ENCODE peak calls at places on chromosome 5, in seven cellular contexts. U is SK-N-SH, M is HCT116, V is GM12878, T is H1, Q is HepG2, O is K562. S is an unnamed sample.

GRCh38 chr5:446066-446725 is 3.2 kb downstream of the EXOC3 start:
- DNase-seq in U (no peak), M (no peak), V (no peak), T (no peak), Q (no peak), O (no peak), S (no peak)

GRCh38 chr5:34854459-34855174 is 15.7 kb downstream of the TTC23L start:
- DNase-seq in U (no peak), M (no peak), V (peak; percentile 53), T (no peak), Q (no peak), O (no peak), S (no peak)

GRCh38 chr5:90297045-90297764 is 112.4 kb downstream of the CETN3 start:
- DNase-seq in U (no peak), M (no peak), V (no peak), T (no peak), Q (no peak), O (no peak), S (no peak)

GRCh38 chr5:173602423-173602822 is 14.0 kb downstream of the BOD1 start:
- DNase-seq in U (no peak), M (no peak), V (no peak), T (no peak), Q (no peak), O (no peak), S (no peak)

GRCh38 chr5:180291943-180292831 is at the start of gene MAPK9:
- DNase-seq in U (peak; percentile 97), M (peak; percentile 43), V (no peak), T (no peak), Q (peak; percentile 62), O (peak; percentile 97), S (peak; percentile 80)

GRCh38 chr5:171826132-171826531 is 40.5 kb downstream of the SMIM23 start:
- DNase-seq in U (no peak), M (no peak), V (no peak), T (no peak), Q (no peak), O (no peak), S (no peak)

GRCh38 chr5:527646-528591 is 3.7 kb upstream of the SLC9A3 start:
- DNase-seq in U (peak; percentile 68), M (no peak), V (no peak), T (no peak), Q (no peak), O (no peak), S (no peak)

GRCh38 chr5:103860327-103860726 is 297.7 kb upstream of the NUDT12 start:
- DNase-seq in U (peak; percentile 14), M (no peak), V (no peak), T (no peak), Q (no peak), O (no peak), S (no peak)

GRCh38 chr5:96743065-96743768 is 64.5 kb downstream of the ERAP1 start:
- DNase-seq in U (no peak), M (no peak), V (no peak), T (no peak), Q (no peak), O (peak; percentile 56), S (no peak)

GRCh38 chr5:117953272-117953671 is 1035.1 kb downstream of the DTWD2 start:
- DNase-seq in U (no peak), M (no peak), V (no peak), T (no peak), Q (no peak), O (no peak), S (no peak)

GRCh38 chr5:34915856-34916192 is 313 bp downstream of the BRIX1 start:
- DNase-seq in U (no peak), M (no peak), V (no peak), T (no peak), Q (no peak), O (no peak), S (no peak)

GRCh38 chr5:2112128-2112808 is 229.5 kb upstream of the IRX4 start:
- DNase-seq in U (no peak), M (no peak), V (no peak), T (no peak), Q (no peak), O (no peak), S (no peak)

GRCh38 chr5:1751864-1752822 is 47.5 kb downstream of the MRPL36 start:
- DNase-seq in U (no peak), M (no peak), V (no peak), T (no peak), Q (no peak), O (no peak), S (no peak)

GRCh38 chr5:149961186-149961685 is 678 bp downstream of the SLC26A2 start:
- DNase-seq in U (no peak), M (no peak), V (no peak), T (no peak), Q (no peak), O (no peak), S (no peak)

GRCh38 chr5:149960272-149961185 is at the start of gene SLC26A2:
- DNase-seq in U (peak; percentile 96), M (peak; percentile 93), V (peak; percentile 93), T (peak; percentile 92), Q (peak; percentile 92), O (peak; percentile 98), S (peak; percentile 98)

GRCh38 chr5:149963722-149964121 is 3.2 kb downstream of the SLC26A2 start:
- DNase-seq in U (no peak), M (no peak), V (no peak), T (no peak), Q (no peak), O (no peak), S (no peak)

GRCh38 chr5:149962601-149963300 is 2.2 kb downstream of the SLC26A2 start:
- DNase-seq in U (no peak), M (no peak), V (no peak), T (no peak), Q (no peak), O (no peak), S (no peak)

DNA sequence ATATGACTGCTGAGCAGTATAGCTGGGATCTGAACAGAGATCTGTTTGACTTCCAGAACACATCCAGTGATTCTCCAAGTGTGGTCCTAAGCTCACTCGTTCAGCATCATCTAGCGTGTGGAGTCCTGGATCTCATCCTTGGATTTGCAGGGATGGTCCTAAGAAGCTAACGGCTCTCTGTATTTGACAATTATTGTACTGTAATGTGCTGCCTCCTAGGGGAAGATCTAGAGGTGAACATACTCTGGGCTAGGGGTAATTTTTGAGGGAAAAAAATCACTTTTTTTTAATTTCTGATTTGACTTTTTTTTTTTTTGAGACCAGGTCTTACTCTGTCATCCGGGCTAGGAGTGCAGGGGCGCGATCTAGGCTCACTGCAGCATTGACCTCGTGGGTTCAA is 1.5 kb downstream of the SLC26A2 start:
- DNase-seq in U (peak; percentile 73), M (no peak), V (no peak), T (no peak), Q (peak; percentile 39), O (peak; percentile 46), S (no peak)
- TF ChIP-seq JUND in U (no peak), M (no peak), V (no peak), T (no peak), Q (no peak), O (no peak), S (no peak)

DNA sequence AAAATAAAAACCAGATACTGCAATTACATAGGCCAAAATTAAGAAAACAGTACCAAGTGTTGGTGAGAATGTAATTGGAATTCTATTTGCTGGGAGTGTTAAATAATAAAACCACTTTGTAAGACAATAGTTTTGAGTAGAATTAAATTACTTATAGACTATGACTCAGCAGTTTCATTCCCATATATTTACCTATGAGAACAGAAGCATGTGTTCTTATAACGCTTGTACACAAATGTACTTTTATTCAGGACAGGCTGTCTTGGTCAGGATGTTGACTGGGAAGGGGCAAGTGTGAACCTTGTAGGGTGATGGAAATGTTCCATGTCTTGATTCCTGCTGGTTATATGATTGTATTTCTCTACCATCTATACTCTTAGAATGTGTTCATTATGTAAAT is 56.3 kb downstream of the ERBIN start:
- DNase-seq in U (no peak), M (no peak), V (no peak), T (no peak), Q (no peak), O (no peak), S (no peak)
- TF ChIP-seq JUND in U (no peak), M (no peak), V (no peak), T (no peak), Q (no peak), O (no peak), S (no peak)

DNA sequence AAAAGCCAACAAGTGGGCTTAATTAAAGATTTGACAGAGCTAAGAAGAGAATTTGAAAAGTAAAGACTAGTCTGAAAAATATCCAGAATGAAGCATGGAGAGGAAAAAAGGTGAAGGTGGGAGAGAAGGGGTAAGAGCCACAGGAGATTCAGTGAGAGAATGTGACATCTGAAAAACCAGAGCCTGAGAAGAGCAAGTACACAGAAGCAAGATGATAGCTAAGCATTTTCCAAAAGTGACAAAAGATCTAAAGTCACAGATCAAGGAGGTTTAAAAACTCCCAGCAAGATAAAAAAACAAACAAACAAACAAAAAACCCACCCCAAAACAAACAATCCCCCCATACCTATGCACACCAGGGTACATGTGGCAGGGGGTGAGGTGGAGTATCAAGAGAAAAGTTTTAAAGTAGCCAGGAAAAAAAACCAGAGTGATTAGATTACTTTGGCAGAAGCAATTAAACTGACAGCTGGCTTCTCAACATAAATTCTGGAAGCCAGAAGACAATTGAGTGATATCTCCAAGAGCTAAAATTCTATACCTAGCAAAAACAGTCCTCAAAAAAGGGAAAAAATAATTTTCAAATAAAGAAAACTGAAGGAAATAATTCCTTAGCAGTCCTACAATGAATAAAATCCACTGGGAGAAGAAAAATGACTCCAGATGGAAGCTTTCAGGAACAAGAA is 111.4 kb downstream of the RAPGEF6 start:
- DNase-seq in U (peak; percentile 22), M (no peak), V (no peak), T (no peak), Q (no peak), O (no peak), S (no peak)
- TF ChIP-seq JUND in U (no peak), M (no peak), V (no peak), T (no peak), Q (no peak), O (no peak), S (no peak)

GRCh38 chr5:137203011-137203632 is 296.0 kb downstream of the SPOCK1 start:
- DNase-seq in U (no peak), M (no peak), V (peak; percentile 47), T (no peak), Q (no peak), O (no peak), S (no peak)

GRCh38 chr5:137199201-137199600 is 299.9 kb downstream of the SPOCK1 start:
- DNase-seq in U (no peak), M (no peak), V (no peak), T (no peak), Q (no peak), O (no peak), S (no peak)

GRCh38 chr5:137200906-137201305 is 298.2 kb downstream of the SPOCK1 start:
- DNase-seq in U (no peak), M (no peak), V (no peak), T (peak; percentile 19), Q (no peak), O (no peak), S (no peak)

GRCh38 chr5:137199966-137200365 is 299.2 kb downstream of the SPOCK1 start:
- DNase-seq in U (no peak), M (no peak), V (no peak), T (peak; percentile 15), Q (no peak), O (no peak), S (no peak)

DNA sequence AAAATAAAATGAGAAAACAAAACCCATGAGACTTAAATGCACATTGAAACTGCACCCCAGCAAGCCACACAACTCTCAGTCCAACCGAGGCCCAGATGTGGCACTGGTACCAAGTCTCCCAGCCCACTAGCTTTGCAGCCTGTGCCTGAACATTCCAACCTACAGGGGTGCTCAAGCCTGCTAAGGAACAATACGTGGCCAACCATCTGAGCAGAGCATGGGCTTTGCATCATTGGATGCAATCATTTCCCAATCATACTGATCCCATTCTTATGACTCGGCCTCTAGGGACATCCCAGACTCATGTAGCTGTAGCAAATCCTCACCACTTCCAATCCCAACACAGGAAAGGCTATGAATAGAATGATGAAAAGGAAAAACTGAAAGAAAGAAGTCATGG is 297.2 kb downstream of the SPOCK1 start:
- DNase-seq in U (no peak), M (no peak), V (no peak), T (no peak), Q (no peak), O (no peak), S (no peak)
- TF ChIP-seq JUND in U (no peak), M (no peak), V (no peak), T (no peak), Q (no peak), O (no peak), S (no peak)

S was measured in T47D.